ENCODE peak calls at places on chromosomes 13 and 19, in six cellular contexts. U is SK-N-SH, Q is K562, K is H1, E is GM12878, S is HepG2. I is an unnamed sample.

GRCh38 chr13:23505007-23505406 is 65.2 kb upstream of the TNFRSF19 start:
- DNase-seq in U (no peak), Q (no peak), K (no peak), E (no peak), S (no peak), I (no peak)

GRCh38 chr13:110517505-110518149 is 43.9 kb downstream of the RAB20 start:
- DNase-seq in U (no peak), Q (no peak), K (no peak), E (no peak), S (no peak), I (no peak)

GRCh38 chr13:108777421-108778420 is 148.3 kb downstream of the MYO16 start:
- DNase-seq in U (no peak), Q (no peak), K (peak), E (no peak), S (peak), I (no peak)

GRCh38 chr19:48133094-48133493 is 22.5 kb upstream of the PLA2G4C start:
- DNase-seq in U (no peak), Q (no peak), K (no peak), E (no peak), S (no peak), I (no peak)

GRCh38 chr13:47521895-47522487 is 479.1 kb downstream of the SUCLA2 start:
- DNase-seq in U (no peak), Q (no peak), K (no peak), E (no peak), S (no peak), I (no peak)

GRCh38 chr13:94617389-94618000 is 15.8 kb downstream of the GPR180 start:
- DNase-seq in U (peak), Q (peak), K (no peak), E (no peak), S (peak), I (peak)

GRCh38 chr13:40058757-40059236 is 403.3 kb downstream of the COG6 start:
- DNase-seq in U (no peak), Q (no peak), K (no peak), E (peak), S (no peak), I (no peak)

GRCh38 chr19:55493052-55493649 is 4.9 kb downstream of the SSC5D start:
- DNase-seq in U (no peak), Q (no peak), K (no peak), E (no peak), S (no peak), I (no peak)

GRCh38 chr19:40598121-40598917 is 2.9 kb upstream of the LTBP4 start:
- DNase-seq in U (peak), Q (peak), K (no peak), E (no peak), S (peak), I (no peak)

GRCh38 chr13:51697855-51698254 is 106.1 kb downstream of the DHRS12 start:
- DNase-seq in U (no peak), Q (no peak), K (no peak), E (no peak), S (no peak), I (no peak)

GRCh38 chr13:32676242-32676641 is 90.0 kb downstream of the PDS5B start:
- DNase-seq in U (no peak), Q (no peak), K (no peak), E (no peak), S (no peak), I (no peak)
- TF ChIP-seq CTCF in U (no peak), Q (no peak), K (no peak), E (no peak), S (no peak), I (no peak)

GRCh38 chr19:5024282-5024681 is 55.4 kb downstream of the KDM4B start:
- DNase-seq in U (no peak), Q (peak), K (no peak), E (no peak), S (no peak), I (no peak)
- TF ChIP-seq GABPA in U (no peak), Q (peak), K (no peak), E (no peak), S (no peak), I (no peak)

GRCh38 chr19:44684892-44685847 is 13.8 kb upstream of the CEACAM16 start:
- DNase-seq in U (no peak), Q (peak), K (no peak), E (no peak), S (peak), I (no peak)
- TF ChIP-seq POLR2AphosphoS5 in U (peak), Q (no peak), K (no peak), E (no peak), S (no peak), I (no peak)

GRCh38 chr13:38866649-38867048 is 124.0 kb downstream of the STOML3 start:
- DNase-seq in U (no peak), Q (no peak), K (no peak), E (no peak), S (peak), I (no peak)
- TF ChIP-seq CTCF in U (no peak), Q (peak), K (no peak), E (no peak), S (peak), I (no peak)

GRCh38 chr19:57103573-57104277 is 16.1 kb upstream of the USP29 start:
- DNase-seq in U (peak), Q (peak), K (no peak), E (peak), S (peak), I (peak)
- TF ChIP-seq GABPA in U (no peak), Q (no peak), K (no peak), E (no peak), S (no peak), I (no peak)

GRCh38 chr13:30880151-30880551 is 25.9 kb upstream of the MEDAG start:
- DNase-seq in U (no peak), Q (no peak), K (no peak), E (no peak), S (no peak), I (no peak)
- TF ChIP-seq POLR2AphosphoS5 in U (no peak), Q (no peak), K (no peak), E (no peak), S (no peak), I (no peak)

GRCh38 chr13:53064721-53065120 is 36.1 kb downstream of the OLFM4 start:
- DNase-seq in U (peak), Q (no peak), K (no peak), E (no peak), S (no peak), I (no peak)

GRCh38 chr13:53069800-53070199 is 41.2 kb downstream of the OLFM4 start:
- DNase-seq in U (no peak), Q (no peak), K (no peak), E (no peak), S (no peak), I (no peak)

GRCh38 chr13:53066411-53066810 is 37.8 kb downstream of the OLFM4 start:
- DNase-seq in U (no peak), Q (no peak), K (no peak), E (no peak), S (no peak), I (no peak)

GRCh38 chr13:53073711-53074110 is 45.1 kb downstream of the OLFM4 start:
- DNase-seq in U (no peak), Q (no peak), K (no peak), E (no peak), S (no peak), I (no peak)

GRCh38 chr13:53068841-53069520 is 40.4 kb downstream of the OLFM4 start:
- DNase-seq in U (peak), Q (no peak), K (no peak), E (no peak), S (no peak), I (no peak)
- TF ChIP-seq CTCF in U (no peak), Q (no peak), K (no peak), E (no peak), S (no peak), I (no peak)